ENCODE peak calls at places on chromosomes 13 and 19, in seven cellular contexts. S, E, G, P, A, J and X are unnamed samples.

GRCh38 chr13:111486331-111486730 is 165.9 kb downstream of the TEX29 start:
- DNase-seq in S (no peak), E (no peak), G (no peak), P (no peak), A (no peak), J (no peak), X (no peak)

GRCh38 chr13:40127476-40127875 is 472.0 kb downstream of the COG6 start:
- DNase-seq in S (no peak), E (no peak), G (no peak), P (no peak), A (no peak), J (no peak), X (no peak)

GRCh38 chr19:53927745-53928144 is 18.7 kb downstream of the CACNG7 start:
- DNase-seq in S (peak; percentile 64), E (peak; percentile 46), G (peak; percentile 88), P (peak; percentile 65), A (peak; percentile 88), J (peak; percentile 82), X (peak; percentile 90)

GRCh38 chr13:98504371-98504963 is 72.4 kb downstream of the STK24 start:
- DNase-seq in S (no peak), E (no peak), G (no peak), P (no peak), A (no peak), J (no peak), X (no peak)

GRCh38 chr13:21735621-21736401 is 64.9 kb downstream of the FGF9 start:
- DNase-seq in S (no peak), E (no peak), G (no peak), P (no peak), A (no peak), J (no peak), X (peak; percentile 66)

GRCh38 chr13:47133024-47133445 is 236.2 kb upstream of the HTR2A start:
- DNase-seq in S (no peak), E (no peak), G (no peak), P (no peak), A (no peak), J (no peak), X (no peak)

GRCh38 chr19:4454952-4455738 is 2.4 kb downstream of the UBXN6 start:
- DNase-seq in S (peak; percentile 62), E (peak; percentile 37), G (no peak), P (no peak), A (no peak), J (no peak), X (no peak)

GRCh38 chr19:49677901-49678674 is 1.0 kb downstream of the PRMT1 start:
- DNase-seq in S (peak; percentile 62), E (peak; percentile 91), G (peak; percentile 97), P (peak; percentile 93), A (peak; percentile 91), J (peak; percentile 88), X (peak; percentile 95)

GRCh38 chr13:111384441-111385181 is 64.2 kb downstream of the TEX29 start:
- DNase-seq in S (no peak), E (no peak), G (no peak), P (no peak), A (peak; percentile 14), J (no peak), X (no peak)

GRCh38 chr19:31356587-31357314 is 7.5 kb upstream of the TSHZ3 start:
- DNase-seq in S (no peak), E (no peak), G (peak; percentile 87), P (no peak), A (peak; percentile 77), J (peak; percentile 18), X (peak; percentile 67)
- H3K27me3 ChIP-seq in S (no peaks in the 10 kb centered on the region), E (no peaks in the 10 kb centered on the region), G (peaks cover 53% of the 10 kb centered on the region), P (peaks cover 80% of the 10 kb centered on the region), A (peaks cover 38% of the 10 kb centered on the region), J (peaks cover 33% of the 10 kb centered on the region), X (peaks cover 18% of the 10 kb centered on the region)

DNA sequence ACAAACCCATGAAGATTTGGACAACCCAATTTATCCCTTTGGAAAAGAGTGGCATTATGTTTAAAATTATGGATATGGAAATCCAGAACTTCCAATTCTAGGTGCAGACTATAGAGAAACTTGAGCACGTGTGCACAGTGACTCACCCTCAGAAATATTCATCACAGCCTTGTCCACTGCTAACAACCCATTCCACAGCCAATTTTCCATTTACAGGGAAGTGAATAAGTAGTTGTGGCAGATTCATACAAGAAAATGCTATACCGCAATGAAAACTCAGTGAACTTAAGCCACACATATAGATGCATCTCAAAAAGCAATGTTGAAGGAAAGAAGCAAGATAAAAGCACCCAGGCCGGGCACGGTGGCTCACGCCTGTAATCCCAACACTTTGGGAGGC is 133.3 kb downstream of the USP12 start:
- DNase-seq in S (peak; percentile 74), E (peak; percentile 82), G (no peak), P (no peak), A (no peak), J (peak; percentile 49), X (no peak)
- H2BK120ac ChIP-seq in S (no peak overlapping the region), E (no peak overlapping the region), G (no peak overlapping the region), P (no peak overlapping the region), A (no peak overlapping the region), J (peak overlapping the region; percentile 20), X (no peak overlapping the region)

GRCh38 chr19:6533746-6534418 is 3.1 kb downstream of the TNFSF9 start:
- DNase-seq in S (no peak), E (no peak), G (peak; percentile 65), P (no peak), A (peak; percentile 61), J (no peak), X (peak; percentile 87)
- H3K27me3 ChIP-seq in S (peaks cover 15% of the 10 kb centered on the region), E (peaks cover 16% of the 10 kb centered on the region), G (peaks cover 43% of the 10 kb centered on the region), P (peaks cover 32% of the 10 kb centered on the region), A (peaks cover 13% of the 10 kb centered on the region), J (peaks cover 24% of the 10 kb centered on the region), X (peaks cover 10% of the 10 kb centered on the region)

GRCh38 chr13:100675660-100676129 is 1.1 kb upstream of the TMTC4 start:
- DNase-seq in S (no peak), E (no peak), G (no peak), P (no peak), A (no peak), J (no peak), X (peak; percentile 7)
- H2BK120ac ChIP-seq in S (no peak overlapping the region), E (no peak overlapping the region), G (no peak overlapping the region), P (no peak overlapping the region), A (no peak overlapping the region), J (no peak overlapping the region), X (no peak overlapping the region)

GRCh38 chr13:28528848-28529247 is 33.9 kb upstream of the FLT1 start:
- DNase-seq in S (no peak), E (peak; percentile 24), G (no peak), P (no peak), A (no peak), J (peak; percentile 41), X (no peak)

GRCh38 chr13:28529836-28530235 is 34.9 kb upstream of the FLT1 start:
- DNase-seq in S (no peak), E (no peak), G (no peak), P (no peak), A (no peak), J (peak; percentile 47), X (no peak)

GRCh38 chr13:28527629-28528028 is 32.7 kb upstream of the FLT1 start:
- DNase-seq in S (no peak), E (no peak), G (no peak), P (no peak), A (no peak), J (no peak), X (no peak)

GRCh38 chr13:28526876-28527275 is 31.9 kb upstream of the FLT1 start:
- DNase-seq in S (no peak), E (no peak), G (no peak), P (no peak), A (no peak), J (peak; percentile 86), X (no peak)

DNA sequence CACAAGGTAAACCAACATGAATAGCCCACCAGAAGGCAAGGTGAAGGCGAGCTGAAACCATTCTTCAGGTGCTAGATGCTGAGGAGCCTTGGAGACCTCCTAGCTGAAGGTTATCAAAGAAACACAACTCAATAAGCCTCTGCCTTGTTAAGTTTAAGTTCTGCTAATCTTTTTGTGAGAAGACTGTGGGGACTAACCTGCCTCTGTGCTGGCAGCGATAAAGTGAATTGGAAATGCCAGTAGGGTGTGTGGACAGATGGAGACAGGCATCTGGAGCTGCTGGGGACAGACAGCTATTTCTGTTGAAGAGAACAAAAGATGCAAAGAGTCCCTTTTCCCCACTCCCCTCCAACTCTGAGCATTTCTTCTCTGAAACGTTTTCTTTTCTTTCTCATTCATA is 33.5 kb upstream of the FLT1 start:
- DNase-seq in S (no peak), E (no peak), G (no peak), P (no peak), A (no peak), J (no peak), X (no peak)
- H3K27me3 ChIP-seq in S (peaks cover 3% of the 10 kb centered on the region), E (peaks cover 56% of the 10 kb centered on the region), G (peaks cover 8% of the 10 kb centered on the region), P (peaks cover 66% of the 10 kb centered on the region), A (no peaks in the 10 kb centered on the region), J (peaks cover 29% of the 10 kb centered on the region), X (peaks cover 2% of the 10 kb centered on the region)

DNA sequence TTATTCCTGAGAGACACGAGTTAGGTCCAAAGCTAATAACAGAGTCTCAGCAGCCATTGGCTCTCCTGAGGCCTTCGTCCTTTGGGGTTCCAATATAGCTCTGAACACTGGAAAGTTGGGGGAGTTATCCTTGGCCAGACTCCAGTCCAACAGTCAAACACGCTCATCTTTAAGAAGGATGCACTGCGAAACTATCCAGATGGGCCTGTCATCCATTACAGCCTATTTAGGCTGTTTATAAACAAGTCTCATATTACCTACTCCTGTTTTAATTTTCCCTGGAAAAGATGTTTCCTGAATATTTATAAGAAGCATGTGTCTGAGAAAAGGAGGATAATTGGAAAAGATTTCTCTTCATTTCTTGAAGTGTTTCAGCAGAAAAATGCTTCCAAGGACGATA is 170.7 kb downstream of the DCT start:
- DNase-seq in S (no peak), E (peak; percentile 42), G (no peak), P (no peak), A (no peak), J (no peak), X (no peak)
- H2BK120ac ChIP-seq in S (peak overlapping the region; percentile 64), E (no peak overlapping the region), G (no peak overlapping the region), P (no peak overlapping the region), A (no peak overlapping the region), J (no peak overlapping the region), X (no peak overlapping the region)

DNA sequence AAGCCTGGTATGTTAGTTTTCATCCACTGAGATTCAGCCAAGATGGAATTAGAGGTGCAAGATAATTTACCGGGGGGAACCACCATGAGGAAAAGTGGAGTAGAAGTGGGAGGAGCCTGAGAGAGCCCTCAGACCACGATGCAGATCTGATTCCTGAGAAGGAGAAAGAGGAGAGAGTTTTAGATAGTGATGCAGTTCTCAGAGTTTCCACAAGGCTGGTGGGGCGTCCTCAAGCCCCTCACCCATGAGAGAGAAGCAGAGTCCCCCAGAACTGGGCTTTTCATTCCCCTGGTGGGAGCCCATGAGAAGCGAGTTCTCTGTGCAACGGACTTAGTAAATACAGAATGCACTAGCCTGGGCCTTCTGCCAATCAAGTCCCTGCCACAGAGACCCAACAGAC is 18.1 kb downstream of the CEACAM5 start:
- DNase-seq in S (no peak), E (no peak), G (no peak), P (no peak), A (no peak), J (no peak), X (no peak)
- H3K27me3 ChIP-seq in S (no peaks in the 10 kb centered on the region), E (peaks cover 32% of the 10 kb centered on the region), G (no peaks in the 10 kb centered on the region), P (peaks cover 6% of the 10 kb centered on the region), A (no peaks in the 10 kb centered on the region), J (no peaks in the 10 kb centered on the region), X (no peaks in the 10 kb centered on the region)